ENCODE peak calls at places on chromosomes 1 and 21, in seven cellular contexts. One of them, this sample, is unnamed.

GRCh38 chr1:243507001-243507671 is 251.3 kb downstream of the SDCCAG8 start:
- DNase-seq in GM12878: no peak
- DNase-seq in K562: peak; percentile 6
- DNase-seq in HCT116: no peak
- DNase-seq in H1: no peak
- DNase-seq in HepG2: no peak
- DNase-seq in SK-N-SH: no peak
- DNase-seq in this sample: no peak

GRCh38 chr1:234154320-234155251 is 218.7 kb upstream of the COA6 start:
- DNase-seq in GM12878: peak; percentile 20
- DNase-seq in HCT116: peak; percentile 70
- DNase-seq in H1: no peak
- DNase-seq in HepG2: peak; percentile 68
- DNase-seq in SK-N-SH: peak; percentile 71
- DNase-seq in K562: peak; percentile 68
- DNase-seq in this sample: peak; percentile 84

GRCh38 chr1:22186316-22186715 is 43.4 kb upstream of the WNT4 start:
- DNase-seq in HepG2: no peak
- DNase-seq in K562: no peak
- DNase-seq in GM12878: no peak
- DNase-seq in SK-N-SH: no peak
- DNase-seq in H1: no peak
- DNase-seq in HCT116: no peak
- DNase-seq in this sample: no peak

GRCh38 chr1:185850366-185850765 is 116.2 kb downstream of the HMCN1 start:
- DNase-seq in K562: no peak
- DNase-seq in H1: no peak
- DNase-seq in GM12878: no peak
- DNase-seq in HCT116: no peak
- DNase-seq in SK-N-SH: no peak
- DNase-seq in HepG2: no peak
- DNase-seq in this sample: no peak

GRCh38 chr1:180930687-180931086 is 18.0 kb downstream of the KIAA1614 start:
- DNase-seq in HepG2: no peak
- DNase-seq in K562: no peak
- DNase-seq in GM12878: no peak
- DNase-seq in H1: no peak
- DNase-seq in SK-N-SH: peak; percentile 86
- DNase-seq in HCT116: no peak
- DNase-seq in this sample: no peak

GRCh38 chr1:247111636-247112478 is 7.7 kb upstream of the ZNF669 start:
- DNase-seq in HCT116: no peak
- DNase-seq in GM12878: no peak
- DNase-seq in SK-N-SH: peak; percentile 93
- DNase-seq in HepG2: peak; percentile 31
- DNase-seq in K562: peak; percentile 84
- DNase-seq in H1: peak; percentile 68
- DNase-seq in this sample: peak; percentile 57

GRCh38 chr1:185645686-185646085 is 88.5 kb upstream of the HMCN1 start:
- DNase-seq in HepG2: no peak
- DNase-seq in GM12878: no peak
- DNase-seq in HCT116: no peak
- DNase-seq in SK-N-SH: no peak
- DNase-seq in K562: no peak
- DNase-seq in H1: no peak
- DNase-seq in this sample: no peak

GRCh38 chr1:147072371-147073061 is 99.8 kb downstream of the PRKAB2 start:
- DNase-seq in GM12878: no peak
- DNase-seq in HCT116: no peak
- DNase-seq in HepG2: no peak
- DNase-seq in H1: peak; percentile 71
- DNase-seq in K562: no peak
- DNase-seq in SK-N-SH: peak; percentile 37
- DNase-seq in this sample: no peak

GRCh38 chr21:31894441-31894840 is 21.6 kb downstream of the HUNK start:
- DNase-seq in SK-N-SH: peak; percentile 44
- DNase-seq in K562: no peak
- DNase-seq in GM12878: no peak
- DNase-seq in H1: no peak
- DNase-seq in HepG2: no peak
- DNase-seq in HCT116: no peak
- DNase-seq in this sample: no peak

GRCh38 chr1:2907051-2907450 is 105.6 kb upstream of the TTC34 start:
- DNase-seq in GM12878: no peak
- DNase-seq in K562: no peak
- DNase-seq in H1: no peak
- DNase-seq in SK-N-SH: no peak
- DNase-seq in HepG2: no peak
- DNase-seq in HCT116: no peak
- DNase-seq in this sample: no peak
- TF ChIP-seq JUND in GM12878: no peak
- TF ChIP-seq JUND in K562: no peak
- TF ChIP-seq JUND in H1: no peak
- TF ChIP-seq JUND in SK-N-SH: no peak
- TF ChIP-seq JUND in HepG2: no peak
- TF ChIP-seq JUND in HCT116: no peak
- TF ChIP-seq JUND in this sample: no peak

GRCh38 chr1:31715873-31716220 is 12.0 kb upstream of the COL16A1 start:
- DNase-seq in H1: no peak
- DNase-seq in SK-N-SH: peak; percentile 38
- DNase-seq in HepG2: no peak
- DNase-seq in HCT116: no peak
- DNase-seq in K562: no peak
- DNase-seq in GM12878: no peak
- DNase-seq in this sample: no peak

GRCh38 chr1:31715097-31715872 is 11.5 kb upstream of the COL16A1 start:
- DNase-seq in SK-N-SH: peak; percentile 95
- DNase-seq in HepG2: peak; percentile 86
- DNase-seq in K562: peak; percentile 94
- DNase-seq in HCT116: peak; percentile 75
- DNase-seq in GM12878: no peak
- DNase-seq in H1: peak; percentile 95
- DNase-seq in this sample: peak; percentile 77

GRCh38 chr1:31712041-31712440 is 8.2 kb upstream of the COL16A1 start:
- DNase-seq in HCT116: no peak
- DNase-seq in GM12878: no peak
- DNase-seq in HepG2: no peak
- DNase-seq in K562: no peak
- DNase-seq in H1: no peak
- DNase-seq in SK-N-SH: no peak
- DNase-seq in this sample: no peak

GRCh38 chr1:31714442-31715096 is 10.8 kb upstream of the COL16A1 start:
- DNase-seq in HepG2: peak; percentile 39
- DNase-seq in GM12878: no peak
- DNase-seq in H1: peak; percentile 82
- DNase-seq in K562: peak; percentile 67
- DNase-seq in HCT116: no peak
- DNase-seq in SK-N-SH: peak; percentile 76
- DNase-seq in this sample: no peak

DNA sequence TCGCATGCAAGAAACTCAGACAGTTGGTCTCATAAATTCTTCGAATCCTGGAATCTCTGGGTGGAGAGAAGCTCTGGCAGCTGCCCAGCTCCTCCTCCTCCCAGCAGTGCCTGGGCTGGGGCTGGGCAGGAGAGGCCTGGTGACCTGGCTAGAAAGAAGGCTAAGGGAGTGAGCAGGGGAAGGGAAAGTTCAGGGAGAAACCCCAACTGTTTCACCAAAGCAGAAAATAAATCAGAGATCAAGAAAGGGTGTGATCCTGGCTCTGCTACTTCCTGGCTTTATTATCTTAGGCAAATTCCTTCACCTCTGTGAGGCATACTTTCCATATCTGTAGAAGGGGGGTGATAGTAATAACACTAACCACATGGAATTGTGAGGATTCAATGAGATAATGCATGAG is 8.8 kb upstream of the COL16A1 start:
- DNase-seq in SK-N-SH: no peak
- DNase-seq in K562: no peak
- DNase-seq in HCT116: no peak
- DNase-seq in H1: no peak
- DNase-seq in GM12878: no peak
- DNase-seq in HepG2: no peak
- DNase-seq in this sample: no peak
- TF ChIP-seq JUND in SK-N-SH: no peak
- TF ChIP-seq JUND in K562: no peak
- TF ChIP-seq JUND in HCT116: no peak
- TF ChIP-seq JUND in H1: no peak
- TF ChIP-seq JUND in GM12878: no peak
- TF ChIP-seq JUND in HepG2: no peak
- TF ChIP-seq JUND in this sample: no peak

DNA sequence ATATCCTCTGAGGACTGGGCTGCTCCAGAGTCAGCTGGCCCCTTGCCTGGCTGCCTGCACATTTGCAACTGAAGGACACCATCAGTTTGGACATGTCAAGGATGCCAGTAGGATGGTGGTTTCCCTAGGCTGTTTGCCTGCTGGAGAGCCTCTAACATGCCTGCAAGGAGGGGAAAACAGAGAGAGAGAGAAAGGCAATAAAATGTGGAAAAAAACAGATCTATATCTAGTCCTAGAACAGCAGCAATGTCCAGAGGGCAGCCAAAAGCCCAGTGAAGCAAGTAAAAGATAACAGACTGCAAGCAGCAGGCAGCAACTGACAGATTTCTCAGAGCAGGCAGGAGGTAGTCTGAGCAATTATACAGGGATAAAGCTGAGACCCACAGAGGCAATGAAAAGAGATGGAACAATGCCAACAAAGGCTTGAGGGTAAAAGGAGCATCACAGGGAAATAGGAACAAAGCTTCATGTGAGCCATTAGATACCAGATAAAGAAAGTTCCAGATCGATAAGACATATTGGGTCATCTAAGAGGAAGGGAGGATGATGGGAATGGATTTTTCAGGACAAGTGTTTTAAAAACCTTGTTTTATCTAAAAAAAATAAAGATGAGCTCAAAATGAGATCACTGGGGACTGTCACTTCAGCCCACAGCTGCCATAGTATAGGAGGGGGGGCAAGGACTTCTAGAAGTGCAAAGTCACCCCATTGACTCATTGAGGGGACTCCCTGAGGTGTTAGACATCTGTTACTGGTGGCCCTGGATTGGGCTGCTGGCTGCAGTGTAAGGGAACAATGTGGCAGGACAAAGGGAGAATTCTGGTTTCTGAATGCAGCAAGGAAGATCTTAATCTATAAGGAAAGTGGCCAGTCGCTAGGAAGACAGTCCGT is 38.6 kb upstream of the GADD45A start:
- DNase-seq in H1: no peak
- DNase-seq in GM12878: no peak
- DNase-seq in SK-N-SH: peak; percentile 61
- DNase-seq in HepG2: no peak
- DNase-seq in HCT116: no peak
- DNase-seq in K562: peak; percentile 76
- DNase-seq in this sample: peak; percentile 50
- TF ChIP-seq JUND in H1: no peak
- TF ChIP-seq JUND in GM12878: no peak
- TF ChIP-seq JUND in SK-N-SH: peak; percentile 10
- TF ChIP-seq JUND in HepG2: no peak
- TF ChIP-seq JUND in HCT116: no peak
- TF ChIP-seq JUND in K562: peak; percentile 89
- TF ChIP-seq JUND in this sample: no peak

GRCh38 chr21:43969115-43969444 is 43.0 kb upstream of the TRAPPC10 start:
- DNase-seq in H1: no peak
- DNase-seq in K562: no peak
- DNase-seq in GM12878: no peak
- DNase-seq in SK-N-SH: no peak
- DNase-seq in HCT116: no peak
- DNase-seq in HepG2: no peak
- DNase-seq in this sample: no peak

GRCh38 chr21:43971992-43972255 is 40.2 kb upstream of the TRAPPC10 start:
- DNase-seq in H1: no peak
- DNase-seq in HCT116: no peak
- DNase-seq in GM12878: no peak
- DNase-seq in K562: no peak
- DNase-seq in SK-N-SH: no peak
- DNase-seq in HepG2: no peak
- DNase-seq in this sample: no peak

GRCh38 chr21:43971201-43971991 is 40.7 kb upstream of the TRAPPC10 start:
- DNase-seq in GM12878: no peak
- DNase-seq in HepG2: no peak
- DNase-seq in H1: no peak
- DNase-seq in SK-N-SH: no peak
- DNase-seq in K562: no peak
- DNase-seq in HCT116: no peak
- DNase-seq in this sample: no peak

GRCh38 chr21:43968410-43969114 is 43.5 kb upstream of the TRAPPC10 start:
- DNase-seq in HCT116: no peak
- DNase-seq in K562: no peak
- DNase-seq in HepG2: no peak
- DNase-seq in SK-N-SH: no peak
- DNase-seq in H1: no peak
- DNase-seq in GM12878: no peak
- DNase-seq in this sample: no peak

DNA sequence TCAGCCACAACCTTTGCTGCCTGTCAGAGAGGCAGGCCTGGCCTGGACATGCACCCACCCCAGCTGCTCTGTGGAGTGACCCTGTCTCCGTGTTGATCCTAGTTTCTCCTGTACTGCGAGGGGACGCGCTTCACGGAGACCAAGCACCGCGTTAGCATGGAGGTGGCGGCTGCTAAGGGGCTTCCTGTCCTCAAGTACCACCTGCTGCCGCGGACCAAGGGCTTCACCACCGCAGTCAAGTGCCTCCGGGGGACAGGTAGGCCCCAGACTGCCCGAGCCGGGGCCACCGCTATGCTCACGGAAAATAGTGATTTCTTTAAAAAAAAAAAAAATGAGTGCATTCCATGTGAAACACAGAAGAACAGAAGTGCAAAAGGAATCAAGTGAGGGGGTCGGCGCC is 41.6 kb upstream of the TRAPPC10 start:
- DNase-seq in HCT116: no peak
- DNase-seq in HepG2: no peak
- DNase-seq in GM12878: no peak
- DNase-seq in H1: no peak
- DNase-seq in K562: no peak
- DNase-seq in SK-N-SH: no peak
- DNase-seq in this sample: no peak
- TF ChIP-seq JUND in HCT116: no peak
- TF ChIP-seq JUND in HepG2: no peak
- TF ChIP-seq JUND in GM12878: no peak
- TF ChIP-seq JUND in H1: no peak
- TF ChIP-seq JUND in K562: no peak
- TF ChIP-seq JUND in SK-N-SH: no peak
- TF ChIP-seq JUND in this sample: no peak